ENCODE peak calls at places on chromosome 17, in four cellular contexts. E is stomach, K is upper lobe of left lung, W is sigmoid colon. H is an unnamed sample.

GRCh38 chr17:49851387-49852291 is 3.8 kb upstream of the TAC4 start:
- DNase-seq in E (peak; percentile 75), K (peak; percentile 89), W (peak; percentile 80), H (peak; percentile 93)

GRCh38 chr17:17304521-17304985 is 1.4 kb downstream of the NT5M start:
- DNase-seq in E (no peak), K (no peak), W (no peak), H (no peak)

GRCh38 chr17:63153488-63153887 is 187.5 kb downstream of the TANC2 start:
- DNase-seq in E (no peak), K (no peak), W (no peak), H (no peak)

GRCh38 chr17:31486351-31487062 is 95.0 kb downstream of the RAB11FIP4 start:
- DNase-seq in E (peak; percentile 75), K (no peak), W (no peak), H (no peak)

GRCh38 chr17:63250830-63251229 is 195.3 kb downstream of the CYB561 start:
- DNase-seq in E (no peak), K (no peak), W (no peak), H (no peak)

GRCh38 chr17:30992551-30992950 is 21.7 kb downstream of the RNF135 start:
- DNase-seq in E (no peak), K (no peak), W (no peak), H (no peak)

GRCh38 chr17:50903604-50904521 is 37.7 kb upstream of the TOB1 start:
- DNase-seq in E (no peak), K (no peak), W (no peak), H (no peak)

GRCh38 chr17:73770115-73770848 is 126.0 kb upstream of the SDK2 start:
- DNase-seq in E (peak; percentile 81), K (no peak), W (peak; percentile 93), H (peak; percentile 93)

GRCh38 chr17:42920106-42920900 is 19.7 kb downstream of the G6PC1 start:
- DNase-seq in E (no peak), K (peak; percentile 29), W (no peak), H (no peak)

GRCh38 chr17:68782829-68783228 is 172.4 kb downstream of the ABCA8 start:
- DNase-seq in E (no peak), K (no peak), W (no peak), H (no peak)

GRCh38 chr17:81929253-81930141 is 2.0 kb upstream of the MAFG start:
- DNase-seq in E (no peak), K (peak; percentile 79), W (no peak), H (no peak)

GRCh38 chr17:67059372-67059771 is 15.0 kb downstream of the CACNG1 start:
- DNase-seq in E (no peak), K (no peak), W (no peak), H (peak; percentile 72)

GRCh38 chr17:81426676-81427445 is 31.6 kb downstream of the BAHCC1 start:
- DNase-seq in E (peak; percentile 77), K (peak; percentile 69), W (no peak), H (no peak)

GRCh38 chr17:30207655-30208054 is 27.8 kb downstream of the SLC6A4 start:
- DNase-seq in E (no peak), K (no peak), W (no peak), H (peak; percentile 89)

GRCh38 chr17:81412490-81413093 is 17.3 kb downstream of the BAHCC1 start:
- DNase-seq in E (no peak), K (peak; percentile 81), W (peak; percentile 87), H (no peak)

GRCh38 chr17:15512310-15512709 is 44.9 kb upstream of the CDRT4 start:
- DNase-seq in E (no peak), K (no peak), W (no peak), H (no peak)

DNA sequence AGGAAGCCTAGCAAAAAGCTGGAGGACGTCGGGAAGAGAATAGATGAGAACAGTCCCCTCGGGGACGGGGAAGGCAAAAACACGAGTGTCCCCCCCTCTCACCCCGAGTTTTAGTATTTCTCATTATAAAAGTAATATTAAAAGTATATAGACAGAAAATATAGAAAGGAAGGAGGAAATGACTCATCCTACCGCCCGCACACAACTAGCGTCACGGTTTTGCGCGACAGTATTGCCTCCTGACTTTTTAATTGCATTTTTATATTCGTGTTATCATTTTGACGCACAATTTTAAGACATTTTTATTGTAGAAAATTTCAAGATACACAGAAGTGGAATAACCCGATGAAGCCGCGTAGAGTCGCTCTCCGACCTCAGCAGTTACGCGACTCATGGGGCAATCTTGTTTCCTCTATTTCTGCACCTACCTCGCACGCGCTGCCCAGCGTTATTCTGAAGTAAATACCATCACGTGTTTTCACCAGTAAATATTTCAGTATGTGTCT is 652 bp upstream of the SLC25A19 start:
- DNase-seq in E (peak; percentile 67), K (no peak), W (peak; percentile 84), H (peak; percentile 93)
- TF ChIP-seq EP300 in E (no peak), K (no peak), W (no peak), H (no peak)

GRCh38 chr17:47649972-47650524 is 329 bp downstream of the KPNB1 start:
- DNase-seq in E (peak; percentile 54), K (no peak), W (no peak), H (peak; percentile 92)
- TF ChIP-seq POLR2A in E (no peak), K (no peak), W (peak; percentile 47), H (no peak)

DNA sequence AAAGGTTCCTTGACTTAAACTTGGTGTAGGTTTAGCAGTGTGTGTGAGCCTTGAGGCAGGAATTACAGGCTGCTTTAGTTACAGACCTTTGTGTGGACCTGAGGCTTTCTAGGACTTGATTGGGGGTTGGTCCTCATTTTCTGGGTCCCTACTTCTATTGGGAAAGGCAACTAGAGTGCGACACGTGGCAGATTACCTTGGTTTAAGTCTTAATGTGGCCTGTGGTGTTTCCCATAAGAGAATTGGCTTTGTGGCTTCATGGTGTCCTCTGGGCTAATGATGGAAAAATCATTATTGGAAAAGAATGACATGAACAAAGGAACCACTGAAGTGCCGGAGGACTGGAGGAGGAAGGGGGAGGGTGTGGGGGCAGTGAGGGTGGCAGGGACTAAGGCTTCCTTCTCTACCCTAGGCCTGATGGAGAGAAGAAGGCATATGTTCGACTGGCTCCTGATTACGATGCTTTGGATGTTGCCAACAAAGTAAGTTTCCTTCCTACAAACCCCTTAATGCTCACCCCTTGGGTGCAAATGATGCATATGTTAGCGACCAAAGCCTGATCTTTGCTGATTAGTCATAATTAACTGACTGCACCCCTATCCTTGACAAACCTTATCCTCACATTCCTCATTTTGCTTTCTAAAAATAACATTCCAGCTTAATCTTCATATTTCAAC is 2.7 kb downstream of the TLCD1 start:
- DNase-seq in E (no peak), K (no peak), W (no peak), H (no peak)
- TF ChIP-seq POLR2AphosphoS5 in E (no peak), K (no peak), W (no peak), H (no peak)

GRCh38 chr17:3295632-3296031 is 2.5 kb downstream of the OR3A1 start:
- DNase-seq in E (no peak), K (no peak), W (no peak), H (no peak)

GRCh38 chr17:3298260-3298659 is at the start of gene OR3A1:
- DNase-seq in E (no peak), K (no peak), W (no peak), H (no peak)
- TF ChIP-seq EP300 in E (no peak), K (no peak), W (no peak), H (no peak)

DNA sequence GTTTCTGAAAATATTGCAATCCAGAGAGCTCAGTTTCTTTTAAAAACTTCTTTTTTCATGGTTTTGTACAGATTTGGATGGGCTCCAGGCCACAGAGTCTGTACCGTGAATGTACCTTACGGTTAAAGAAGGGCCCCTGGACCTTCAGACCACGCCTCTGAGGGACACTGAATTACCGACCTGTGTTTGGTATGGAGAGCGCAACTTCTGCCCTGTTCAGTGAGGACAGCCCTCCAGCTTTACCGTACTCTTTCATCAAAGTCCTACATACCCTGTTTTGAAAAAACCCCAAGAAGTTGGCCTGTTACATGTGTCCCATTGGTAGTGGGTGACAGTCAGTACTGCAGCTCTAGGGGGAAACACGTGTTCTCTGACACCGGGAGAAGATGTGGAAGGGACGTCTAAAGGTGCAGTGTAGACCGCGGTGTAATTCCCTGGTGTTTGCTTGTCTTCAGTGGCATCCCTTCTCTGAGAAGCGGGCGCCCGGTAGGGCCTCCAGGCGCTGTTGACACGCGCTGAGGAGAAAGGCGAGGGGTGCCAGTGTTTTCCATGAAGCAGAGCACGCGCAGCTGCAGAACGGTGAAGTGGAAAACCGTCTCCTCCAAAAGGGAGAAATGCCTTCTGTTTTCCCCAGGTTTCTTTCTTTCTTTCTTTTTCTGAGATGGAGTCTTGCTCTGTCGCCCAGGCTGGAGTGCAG is 6.2 kb downstream of the PGS1 start:
- DNase-seq in E (no peak), K (no peak), W (no peak), H (no peak)
- TF ChIP-seq POLR2A in E (no peak), K (no peak), W (no peak), H (no peak)

GRCh38 chr17:79788989-79789942 is 7.6 kb downstream of the CBX8 start:
- DNase-seq in E (no peak), K (no peak), W (no peak), H (no peak)
- TF ChIP-seq POLR2AphosphoS5 in E (no peak), K (no peak), W (no peak), H (no peak)

DNA sequence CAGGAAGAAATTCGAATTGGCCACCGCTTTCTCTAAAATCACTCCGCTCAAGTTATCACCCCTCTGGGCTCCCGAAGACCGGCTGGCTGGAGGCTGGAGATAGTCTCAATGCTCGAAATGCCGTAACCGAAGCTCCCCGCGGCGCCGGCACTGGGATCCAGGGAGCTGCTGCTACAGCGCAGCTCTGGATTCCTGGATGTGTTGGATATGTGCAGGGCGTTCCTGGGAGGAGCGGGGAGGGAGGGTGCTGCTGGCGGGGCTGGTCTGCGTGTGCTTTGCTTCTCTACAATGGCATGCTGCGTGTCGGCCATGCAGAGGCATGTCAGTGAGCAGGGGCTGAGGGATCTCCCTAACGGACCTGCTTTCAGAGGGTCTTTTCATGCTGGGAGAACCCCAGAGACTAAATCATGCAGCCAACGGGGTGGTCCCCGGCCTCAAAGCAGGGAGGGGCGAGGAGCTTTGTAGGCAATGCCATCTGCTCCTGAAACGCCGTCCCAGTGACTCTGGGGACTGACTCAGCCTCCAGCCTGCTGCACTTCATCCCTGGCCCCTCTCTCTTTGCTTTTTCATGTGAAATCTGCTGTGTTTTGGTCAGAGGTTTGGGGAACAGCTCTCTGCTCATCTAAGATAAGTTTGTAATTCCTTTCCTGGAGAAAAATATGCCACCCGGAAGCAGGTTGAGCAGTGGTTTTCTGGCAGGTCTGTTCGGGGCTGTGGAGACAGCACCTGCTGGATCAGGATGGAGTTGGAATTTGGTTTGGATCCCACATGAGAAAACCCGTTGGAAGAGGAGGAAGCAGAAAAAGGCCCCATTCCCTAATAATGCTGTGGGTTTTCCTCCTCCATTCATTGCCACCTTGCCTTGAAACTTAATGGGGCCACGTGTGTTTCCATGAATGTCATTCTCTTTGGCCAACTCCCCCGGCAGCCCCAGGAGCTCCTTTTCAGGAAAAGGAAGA is 311.4 kb downstream of the SEC14L1 start:
- DNase-seq in E (peak; percentile 69), K (peak; percentile 88), W (peak; percentile 94), H (no peak)
- TF ChIP-seq EP300 in E (no peak), K (no peak), W (no peak), H (no peak)

H was measured in esophagus muscularis mucosa.